ENCODE peak calls at places on chromosomes 16 and 17, in four cellular contexts. One of them, this sample, is unnamed.

GRCh38 chr17:41140360-41141132 is at the start of gene KRTAP4-6:
- DNase-seq in GM13977: no peak
- DNase-seq in CD4-positive, alpha-beta T cell: no peak
- DNase-seq in AG04450: peak
- DNase-seq in this sample: no peak

GRCh38 chr16:21704733-21705132 is 41.0 kb downstream of the OTOA start:
- DNase-seq in GM13977: no peak
- DNase-seq in CD4-positive, alpha-beta T cell: no peak
- DNase-seq in AG04450: no peak
- DNase-seq in this sample: no peak

GRCh38 chr16:72560617-72561016 is 388.7 kb upstream of the PMFBP1 start:
- DNase-seq in GM13977: no peak
- DNase-seq in CD4-positive, alpha-beta T cell: no peak
- DNase-seq in AG04450: no peak
- DNase-seq in this sample: no peak

GRCh38 chr17:17837966-17838962 is 1.5 kb upstream of the SREBF1 start:
- DNase-seq in GM13977: no peak
- DNase-seq in CD4-positive, alpha-beta T cell: no peak
- DNase-seq in AG04450: no peak
- DNase-seq in this sample: no peak

GRCh38 chr17:45719335-45720071 is 64.6 kb upstream of the CRHR1 start:
- DNase-seq in GM13977: no peak
- DNase-seq in CD4-positive, alpha-beta T cell: no peak
- DNase-seq in AG04450: peak
- DNase-seq in this sample: no peak

GRCh38 chr17:7650509-7651096 is at the start of gene ATP1B2:
- DNase-seq in GM13977: peak
- DNase-seq in CD4-positive, alpha-beta T cell: peak
- DNase-seq in AG04450: no peak
- DNase-seq in this sample: peak

GRCh38 chr17:65561394-65562205 is at the start of gene AXIN2:
- DNase-seq in GM13977: peak
- DNase-seq in CD4-positive, alpha-beta T cell: peak
- DNase-seq in AG04450: peak
- DNase-seq in this sample: peak

GRCh38 chr16:53055603-53056527 is 1.1 kb downstream of the CHD9 start:
- DNase-seq in GM13977: no peak
- DNase-seq in CD4-positive, alpha-beta T cell: no peak
- DNase-seq in AG04450: peak
- DNase-seq in this sample: no peak

GRCh38 chr16:14559809-14560227 is 70.2 kb downstream of the PARN start:
- DNase-seq in GM13977: no peak
- DNase-seq in CD4-positive, alpha-beta T cell: no peak
- DNase-seq in AG04450: no peak
- DNase-seq in this sample: no peak

DNA sequence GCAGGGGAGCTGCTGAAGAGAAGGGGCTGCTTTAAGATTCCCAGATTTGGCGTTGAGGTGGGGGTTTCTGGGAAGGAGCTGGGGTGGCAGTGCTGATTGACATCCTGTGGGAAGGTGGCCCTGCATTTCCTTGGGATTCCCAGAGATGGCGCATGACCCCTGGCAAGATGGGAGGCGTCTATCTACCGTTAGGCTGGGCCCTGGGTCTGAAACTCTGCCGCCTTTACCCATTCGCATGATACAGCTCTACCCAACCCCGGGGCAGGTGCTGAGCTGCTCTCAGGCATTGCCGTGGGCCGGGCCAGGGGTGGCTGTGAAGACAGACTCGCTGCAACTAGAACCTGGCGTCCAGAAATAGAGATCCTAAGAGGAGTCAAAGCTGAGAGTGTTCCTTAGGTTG is 9.9 kb upstream of the MVD start:
- DNase-seq in GM13977: no peak
- DNase-seq in CD4-positive, alpha-beta T cell: no peak
- DNase-seq in AG04450: no peak
- DNase-seq in this sample: no peak
- TF ChIP-seq CTCF in GM13977: no peak
- TF ChIP-seq CTCF in CD4-positive, alpha-beta T cell: no peak
- TF ChIP-seq CTCF in AG04450: peak
- TF ChIP-seq CTCF in this sample: no peak

DNA sequence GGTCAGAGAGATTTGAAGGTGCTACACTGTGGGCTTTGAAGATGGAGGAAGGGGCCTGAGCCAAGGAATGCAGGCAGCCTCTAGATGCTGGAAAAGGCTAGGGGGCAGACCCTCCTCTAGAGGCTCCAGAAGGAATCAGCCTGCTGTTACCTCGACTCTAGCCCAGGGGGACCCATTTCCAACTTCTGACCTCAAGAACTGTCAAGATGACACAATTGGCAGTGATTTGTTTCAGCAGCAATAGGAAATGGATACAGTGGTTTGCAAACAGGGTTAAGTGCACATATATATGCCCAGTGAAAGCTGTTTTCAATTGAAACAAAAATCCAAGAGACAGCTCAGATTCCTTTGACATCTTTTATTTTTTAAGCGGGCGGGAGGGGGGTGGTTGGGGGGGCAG is 3.7 kb upstream of the ZDHHC1 start:
- DNase-seq in GM13977: no peak
- DNase-seq in CD4-positive, alpha-beta T cell: no peak
- DNase-seq in AG04450: no peak
- DNase-seq in this sample: no peak
- TF ChIP-seq CTCF in GM13977: no peak
- TF ChIP-seq CTCF in CD4-positive, alpha-beta T cell: no peak
- TF ChIP-seq CTCF in AG04450: no peak
- TF ChIP-seq CTCF in this sample: no peak

DNA sequence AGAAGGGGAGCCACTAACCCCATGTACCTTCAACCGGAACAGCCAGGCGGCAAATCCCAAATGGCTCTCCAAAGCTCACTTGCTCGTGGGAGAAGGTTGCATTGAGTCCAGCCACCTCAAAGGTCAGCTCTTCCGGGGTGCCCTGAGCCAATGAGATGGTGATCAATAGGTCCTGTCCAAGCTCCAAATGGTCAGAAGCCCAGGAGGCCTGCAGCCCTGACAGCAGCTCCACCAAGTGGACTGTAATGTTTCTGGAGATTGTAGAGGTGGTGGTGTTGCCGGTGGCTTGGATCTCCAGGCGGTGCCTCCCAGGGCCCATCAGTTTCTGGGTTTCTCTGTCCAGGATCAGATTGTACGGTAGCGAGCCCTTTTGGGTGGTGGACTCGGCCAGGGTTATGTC is 39.9 kb upstream of the BCO1 start:
- DNase-seq in GM13977: no peak
- DNase-seq in CD4-positive, alpha-beta T cell: no peak
- DNase-seq in AG04450: no peak
- DNase-seq in this sample: no peak
- TF ChIP-seq CTCF in GM13977: peak
- TF ChIP-seq CTCF in CD4-positive, alpha-beta T cell: no peak
- TF ChIP-seq CTCF in AG04450: peak
- TF ChIP-seq CTCF in this sample: no peak

DNA sequence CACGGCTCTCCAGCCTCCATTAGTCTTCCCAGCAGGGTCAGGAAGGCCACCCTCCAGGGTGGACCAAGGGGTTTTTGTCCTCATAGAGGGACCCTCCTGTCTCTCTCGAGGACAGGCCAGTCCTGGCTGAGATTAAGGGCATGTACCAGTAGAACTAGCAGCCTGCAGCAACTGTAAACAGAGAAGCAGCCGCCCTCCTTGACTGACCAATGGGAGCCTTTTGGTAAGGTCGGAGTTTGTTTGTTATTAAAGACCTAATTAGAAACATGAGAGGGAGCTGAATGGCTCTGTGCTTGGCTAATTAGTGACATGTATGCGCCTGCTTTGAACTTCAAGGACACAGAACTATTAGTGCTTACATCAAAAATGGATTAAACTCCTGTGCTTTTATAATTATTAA is 80.0 kb downstream of the CCDC182 start:
- DNase-seq in GM13977: no peak
- DNase-seq in CD4-positive, alpha-beta T cell: no peak
- DNase-seq in AG04450: no peak
- DNase-seq in this sample: no peak
- TF ChIP-seq CTCF in GM13977: no peak
- TF ChIP-seq CTCF in CD4-positive, alpha-beta T cell: no peak
- TF ChIP-seq CTCF in AG04450: no peak
- TF ChIP-seq CTCF in this sample: no peak

GRCh38 chr17:44345497-44346026 is 460 bp downstream of the GRN start:
- DNase-seq in GM13977: peak
- DNase-seq in CD4-positive, alpha-beta T cell: peak
- DNase-seq in AG04450: no peak
- DNase-seq in this sample: no peak
- TF ChIP-seq CTCF in GM13977: peak
- TF ChIP-seq CTCF in CD4-positive, alpha-beta T cell: peak
- TF ChIP-seq CTCF in AG04450: peak
- TF ChIP-seq CTCF in this sample: peak

GRCh38 chr16:61946019-61946418 is 90.2 kb downstream of the CDH8 start:
- DNase-seq in GM13977: no peak
- DNase-seq in CD4-positive, alpha-beta T cell: no peak
- DNase-seq in AG04450: no peak
- DNase-seq in this sample: no peak
- TF ChIP-seq CTCF in GM13977: no peak
- TF ChIP-seq CTCF in CD4-positive, alpha-beta T cell: no peak
- TF ChIP-seq CTCF in AG04450: no peak
- TF ChIP-seq CTCF in this sample: no peak

GRCh38 chr16:70661918-70662641 is 15.7 kb downstream of the IL34 start:
- DNase-seq in GM13977: no peak
- DNase-seq in CD4-positive, alpha-beta T cell: no peak
- DNase-seq in AG04450: no peak
- DNase-seq in this sample: no peak
- TF ChIP-seq CTCF in GM13977: no peak
- TF ChIP-seq CTCF in CD4-positive, alpha-beta T cell: no peak
- TF ChIP-seq CTCF in AG04450: no peak
- TF ChIP-seq CTCF in this sample: no peak

GRCh38 chr17:48374650-48375230 is 55.3 kb downstream of the SKAP1 start:
- DNase-seq in GM13977: peak
- DNase-seq in CD4-positive, alpha-beta T cell: peak
- DNase-seq in AG04450: no peak
- DNase-seq in this sample: peak
- TF ChIP-seq CTCF in GM13977: peak
- TF ChIP-seq CTCF in CD4-positive, alpha-beta T cell: peak
- TF ChIP-seq CTCF in AG04450: peak
- TF ChIP-seq CTCF in this sample: peak

DNA sequence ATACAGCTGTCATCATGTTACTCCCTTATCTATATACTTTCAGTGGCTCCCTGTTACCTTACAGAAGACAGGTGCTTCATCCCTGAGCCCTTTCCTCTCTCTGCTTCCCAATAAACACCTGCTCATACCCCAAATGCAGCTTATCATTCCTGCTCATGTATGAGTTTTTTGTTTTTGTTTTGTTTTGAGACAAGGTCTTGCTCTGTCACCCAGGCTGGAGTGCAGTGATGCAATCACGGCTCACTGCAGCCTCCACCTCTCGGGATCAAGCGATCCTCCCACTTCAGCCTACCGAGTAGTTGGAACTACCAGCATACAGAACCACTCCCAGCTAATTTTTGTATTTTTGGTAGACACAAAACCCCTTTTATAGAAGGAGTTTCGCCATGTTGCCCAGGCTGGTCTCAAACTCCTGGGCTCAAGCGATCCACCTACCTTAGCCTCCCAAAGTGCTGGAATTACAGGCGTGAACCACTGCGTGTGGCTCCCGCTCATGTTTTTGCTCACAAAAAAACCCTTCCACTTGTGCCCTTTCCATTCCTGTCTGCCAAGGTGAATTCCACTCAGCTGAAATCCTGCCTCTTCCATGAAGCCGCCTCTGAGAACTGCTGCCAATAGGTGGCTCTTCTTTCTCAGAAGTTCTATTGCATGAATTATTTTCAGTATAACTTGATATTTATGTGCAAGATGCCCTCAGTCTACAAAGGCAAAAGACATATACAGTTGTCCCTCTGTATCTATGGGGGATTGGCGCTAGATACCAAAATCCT is 7.9 kb upstream of the RNF157 start:
- DNase-seq in GM13977: no peak
- DNase-seq in CD4-positive, alpha-beta T cell: no peak
- DNase-seq in AG04450: no peak
- DNase-seq in this sample: no peak
- TF ChIP-seq CTCF in GM13977: no peak
- TF ChIP-seq CTCF in CD4-positive, alpha-beta T cell: no peak
- TF ChIP-seq CTCF in AG04450: peak
- TF ChIP-seq CTCF in this sample: no peak

DNA sequence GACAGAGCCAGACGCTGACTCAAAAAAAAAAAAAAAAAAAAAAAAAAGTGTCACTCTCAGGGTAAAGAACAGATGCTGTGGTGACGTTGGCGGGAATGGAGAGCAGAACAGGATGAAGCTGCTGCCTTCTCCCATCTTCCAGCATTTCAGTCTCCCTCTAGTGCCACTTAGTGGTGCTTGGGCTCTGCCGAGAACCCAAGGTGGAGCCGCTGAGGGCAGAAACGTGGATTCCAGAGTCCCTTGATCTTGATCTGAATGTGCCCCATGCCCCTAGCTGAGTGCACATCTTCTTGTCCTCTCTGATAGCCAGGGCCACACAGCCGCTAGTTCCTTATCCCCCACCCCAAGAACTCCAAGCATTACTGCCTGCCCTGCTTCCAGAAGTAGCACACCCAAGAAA is 43.2 kb upstream of the FA2H start:
- DNase-seq in GM13977: no peak
- DNase-seq in CD4-positive, alpha-beta T cell: no peak
- DNase-seq in AG04450: no peak
- DNase-seq in this sample: no peak
- TF ChIP-seq CTCF in GM13977: no peak
- TF ChIP-seq CTCF in CD4-positive, alpha-beta T cell: no peak
- TF ChIP-seq CTCF in AG04450: no peak
- TF ChIP-seq CTCF in this sample: no peak